ENCODE peak calls at places on chromosomes 5 and 9, in five cellular contexts. One of them, this sample, is unnamed.

GRCh38 chr9:5389109-5389732 is 48.5 kb downstream of the PLGRKT start:
- DNase-seq in IMR-90: peak; percentile 91
- DNase-seq in HepG2: no peak
- DNase-seq in fibroblast of lung: peak; percentile 92
- DNase-seq in HCT116: no peak
- DNase-seq in this sample: no peak

GRCh38 chr5:145345883-145346282 is 489.3 kb downstream of the PRELID2 start:
- DNase-seq in IMR-90: peak; percentile 55
- DNase-seq in HepG2: no peak
- DNase-seq in fibroblast of lung: no peak
- DNase-seq in HCT116: no peak
- DNase-seq in this sample: no peak

GRCh38 chr5:143568105-143568504 is 164.6 kb upstream of the NR3C1 start:
- DNase-seq in IMR-90: no peak
- DNase-seq in HepG2: no peak
- DNase-seq in fibroblast of lung: no peak
- DNase-seq in HCT116: no peak
- DNase-seq in this sample: no peak

GRCh38 chr5:176664886-176665285 is 17.6 kb downstream of the TSPAN17 start:
- DNase-seq in IMR-90: no peak
- DNase-seq in HepG2: no peak
- DNase-seq in fibroblast of lung: no peak
- DNase-seq in HCT116: no peak
- DNase-seq in this sample: no peak

GRCh38 chr9:114738581-114739316 is 56.8 kb upstream of the TEX48 start:
- DNase-seq in IMR-90: peak; percentile 89
- DNase-seq in HepG2: peak; percentile 46
- DNase-seq in fibroblast of lung: peak; percentile 82
- DNase-seq in HCT116: peak; percentile 63
- DNase-seq in this sample: peak; percentile 55

GRCh38 chr9:88922091-88922490 is 69.2 kb upstream of the S1PR3 start:
- DNase-seq in IMR-90: no peak
- DNase-seq in HepG2: no peak
- DNase-seq in fibroblast of lung: no peak
- DNase-seq in HCT116: no peak
- DNase-seq in this sample: no peak

GRCh38 chr5:144457160-144457559 is 286.5 kb downstream of the KCTD16 start:
- DNase-seq in IMR-90: no peak
- DNase-seq in HepG2: no peak
- DNase-seq in fibroblast of lung: no peak
- DNase-seq in HCT116: no peak
- DNase-seq in this sample: no peak

GRCh38 chr5:10719965-10720364 is 41.1 kb downstream of the DAP start:
- DNase-seq in IMR-90: peak; percentile 99
- DNase-seq in HepG2: no peak
- DNase-seq in fibroblast of lung: peak; percentile 96
- DNase-seq in HCT116: peak; percentile 86
- DNase-seq in this sample: no peak

GRCh38 chr5:71907001-71907564 is 188.0 kb downstream of the CARTPT start:
- DNase-seq in IMR-90: no peak
- DNase-seq in HepG2: no peak
- DNase-seq in fibroblast of lung: no peak
- DNase-seq in HCT116: no peak
- DNase-seq in this sample: no peak

GRCh38 chr9:87685871-87686519 is 39.9 kb upstream of the CTSL start:
- DNase-seq in IMR-90: peak; percentile 27
- DNase-seq in HepG2: no peak
- DNase-seq in fibroblast of lung: peak; percentile 23
- DNase-seq in HCT116: no peak
- DNase-seq in this sample: no peak

GRCh38 chr5:172835246-172836030 is 1.4 kb downstream of the ERGIC1 start:
- DNase-seq in IMR-90: no peak
- DNase-seq in HepG2: no peak
- DNase-seq in fibroblast of lung: no peak
- DNase-seq in HCT116: no peak
- DNase-seq in this sample: no peak

GRCh38 chr5:172839669-172840068 is 5.6 kb downstream of the ERGIC1 start:
- DNase-seq in IMR-90: no peak
- DNase-seq in HepG2: no peak
- DNase-seq in fibroblast of lung: no peak
- DNase-seq in HCT116: no peak
- DNase-seq in this sample: no peak

GRCh38 chr5:172840077-172840777 is 6.2 kb downstream of the ERGIC1 start:
- DNase-seq in IMR-90: no peak
- DNase-seq in HepG2: peak; percentile 33
- DNase-seq in fibroblast of lung: no peak
- DNase-seq in HCT116: no peak
- DNase-seq in this sample: no peak

GRCh38 chr5:172838151-172838875 is 4.3 kb downstream of the ERGIC1 start:
- DNase-seq in IMR-90: no peak
- DNase-seq in HepG2: no peak
- DNase-seq in fibroblast of lung: no peak
- DNase-seq in HCT116: no peak
- DNase-seq in this sample: no peak

GRCh38 chr5:172837640-172838039 is 3.6 kb downstream of the ERGIC1 start:
- DNase-seq in IMR-90: no peak
- DNase-seq in HepG2: no peak
- DNase-seq in fibroblast of lung: no peak
- DNase-seq in HCT116: no peak
- DNase-seq in this sample: no peak
- H3K4me3 ChIP-seq in IMR-90: no peak overlapping the region
- H3K4me3 ChIP-seq in HepG2: no peak overlapping the region
- H3K4me3 ChIP-seq in fibroblast of lung: no peak overlapping the region
- H3K4me3 ChIP-seq in HCT116: no peak overlapping the region
- H3K4me3 ChIP-seq in this sample: no peak overlapping the region

DNA sequence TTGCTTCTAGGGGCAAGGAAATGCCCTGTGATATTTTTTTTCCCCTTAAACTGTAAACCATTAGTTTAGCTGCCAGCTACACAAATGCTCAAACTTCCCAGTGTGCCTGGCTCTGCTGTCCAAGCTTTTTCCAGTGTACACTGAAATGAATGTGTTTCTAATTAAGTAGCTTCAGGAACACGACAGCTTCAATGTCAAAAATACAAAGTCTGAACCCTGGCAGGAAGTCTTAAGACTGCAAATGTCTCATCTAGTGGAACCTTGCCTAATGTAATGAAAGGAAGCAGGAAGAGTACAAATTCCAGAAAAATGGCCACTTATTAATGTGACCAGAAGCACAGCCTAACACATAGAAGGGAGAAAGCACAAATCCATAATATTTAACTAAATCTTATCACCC is 255.2 kb downstream of the CRB2 start:
- DNase-seq in IMR-90: peak; percentile 22
- DNase-seq in HepG2: no peak
- DNase-seq in fibroblast of lung: no peak
- DNase-seq in HCT116: no peak
- DNase-seq in this sample: no peak
- H3K9ac ChIP-seq in IMR-90: no peak overlapping the region
- H3K9ac ChIP-seq in HepG2: no peak overlapping the region
- H3K9ac ChIP-seq in fibroblast of lung: no peak overlapping the region
- H3K9ac ChIP-seq in HCT116: no peak overlapping the region
- H3K9ac ChIP-seq in this sample: no peak overlapping the region

GRCh38 chr5:96248152-96248551 is 184.9 kb downstream of the PCSK1 start:
- DNase-seq in IMR-90: no peak
- DNase-seq in HepG2: no peak
- DNase-seq in fibroblast of lung: no peak
- DNase-seq in HCT116: no peak
- DNase-seq in this sample: no peak

GRCh38 chr5:96244696-96245095 is 188.4 kb downstream of the PCSK1 start:
- DNase-seq in IMR-90: no peak
- DNase-seq in HepG2: no peak
- DNase-seq in fibroblast of lung: no peak
- DNase-seq in HCT116: no peak
- DNase-seq in this sample: no peak

GRCh38 chr5:96247733-96248132 is 185.3 kb downstream of the PCSK1 start:
- DNase-seq in IMR-90: no peak
- DNase-seq in HepG2: no peak
- DNase-seq in fibroblast of lung: no peak
- DNase-seq in HCT116: no peak
- DNase-seq in this sample: no peak

GRCh38 chr5:96245401-96246091 is 187.5 kb downstream of the PCSK1 start:
- DNase-seq in IMR-90: peak; percentile 19
- DNase-seq in HepG2: peak; percentile 93
- DNase-seq in fibroblast of lung: no peak
- DNase-seq in HCT116: no peak
- DNase-seq in this sample: no peak

DNA sequence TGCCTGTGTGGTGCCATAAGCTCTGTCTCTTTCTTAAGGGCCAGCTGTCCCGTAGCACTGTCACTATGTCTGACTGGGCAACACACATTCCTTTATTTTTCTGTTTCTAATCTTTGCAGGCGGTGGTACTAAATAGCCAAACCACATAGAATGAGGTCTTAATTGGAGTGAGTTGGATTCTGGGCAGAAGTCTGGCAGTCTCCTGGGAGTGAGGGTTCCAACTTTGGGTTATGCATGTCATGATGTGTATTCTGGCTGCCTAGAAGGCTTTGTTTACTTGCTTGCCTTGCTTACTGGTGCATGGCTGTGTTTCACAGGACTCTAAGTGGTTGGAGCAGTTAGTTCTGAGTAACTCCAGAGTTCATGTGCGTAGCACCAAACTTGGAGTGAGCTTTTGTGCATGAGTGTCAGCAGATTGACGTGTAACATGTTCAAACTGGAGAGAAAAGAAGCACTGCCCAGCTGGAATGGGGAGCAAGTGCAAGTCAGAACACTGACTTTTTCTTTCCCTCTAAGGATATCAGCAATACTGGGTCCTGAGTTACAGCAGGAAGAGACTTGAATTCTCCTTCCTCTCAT is 185.9 kb downstream of the PCSK1 start:
- DNase-seq in IMR-90: peak; percentile 78
- DNase-seq in HepG2: no peak
- DNase-seq in fibroblast of lung: peak; percentile 78
- DNase-seq in HCT116: no peak
- DNase-seq in this sample: no peak
- H3K27ac ChIP-seq in IMR-90: peak overlapping the region; percentile 95
- H3K27ac ChIP-seq in HepG2: no peak overlapping the region
- H3K27ac ChIP-seq in fibroblast of lung: peak overlapping the region; percentile 62
- H3K27ac ChIP-seq in HCT116: no peak overlapping the region
- H3K27ac ChIP-seq in this sample: no peak overlapping the region

GRCh38 chr9:70340572-70340971 is 73.9 kb downstream of the KLF9 start:
- DNase-seq in IMR-90: peak; percentile 57
- DNase-seq in HepG2: peak; percentile 3
- DNase-seq in fibroblast of lung: peak; percentile 22
- DNase-seq in HCT116: no peak
- DNase-seq in this sample: peak; percentile 3
- H3K4me3 ChIP-seq in IMR-90: no peak overlapping the region
- H3K4me3 ChIP-seq in HepG2: no peak overlapping the region
- H3K4me3 ChIP-seq in fibroblast of lung: no peak overlapping the region
- H3K4me3 ChIP-seq in HCT116: no peak overlapping the region
- H3K4me3 ChIP-seq in this sample: no peak overlapping the region

GRCh38 chr5:91189480-91190332 is 193.4 kb downstream of the ARRDC3 start:
- DNase-seq in IMR-90: peak; percentile 85
- DNase-seq in HepG2: peak; percentile 3
- DNase-seq in fibroblast of lung: peak; percentile 84
- DNase-seq in HCT116: peak; percentile 28
- DNase-seq in this sample: no peak
- H3K9ac ChIP-seq in IMR-90: peak overlapping the region; percentile 31
- H3K9ac ChIP-seq in HepG2: no peak overlapping the region
- H3K9ac ChIP-seq in fibroblast of lung: peak overlapping the region; percentile 41
- H3K9ac ChIP-seq in HCT116: peak overlapping the region; percentile 12
- H3K9ac ChIP-seq in this sample: no peak overlapping the region

This sample was measured in SK-N-MC.